ENCODE peak calls at places on chromosome 14, in nine cellular contexts. I is activated T-cell treated with anti-CD3 and anti-CD28 coated beads, Interleukin-2, amount 50 U/mL, for 24 hours; J is HEK293T; T is HTR-8/SVneo; G is COR-L47; L is epithelial cell of esophagus; V is pancreas; N is neuronal stem cell; M is GM23248. E is an unnamed sample.

GRCh38 chr14:97456958-97457357 is 659.8 kb downstream of the VRK1 start:
- DNase-seq in I (peak), J (no peak), T (no peak), G (no peak), L (no peak), V (no peak), N (no peak), M (no peak), E (no peak)

GRCh38 chr14:68794130-68794855 is 1.4 kb upstream of the ZFP36L1 start:
- DNase-seq in I (peak), J (peak), T (peak), G (no peak), L (peak), V (peak), N (no peak), M (peak), E (peak)

GRCh38 chr14:88005050-88005481 is at the start of gene GPR65:
- DNase-seq in I (no peak), J (no peak), T (no peak), G (no peak), L (no peak), V (no peak), N (no peak), M (peak), E (no peak)

GRCh38 chr14:39469094-39469710 is 37.0 kb upstream of the FBXO33 start:
- DNase-seq in I (peak), J (peak), T (no peak), G (no peak), L (no peak), V (no peak), N (no peak), M (no peak), E (no peak)

GRCh38 chr14:102086346-102086971 is 385 bp downstream of the HSP90AA1 start:
- DNase-seq in I (no peak), J (peak), T (no peak), G (peak), L (peak), V (no peak), N (no peak), M (peak), E (peak)

GRCh38 chr14:69798339-69798735 is 1.3 kb upstream of the SLC10A1 start:
- DNase-seq in I (no peak), J (no peak), T (no peak), G (no peak), L (no peak), V (no peak), N (no peak), M (no peak), E (no peak)

GRCh38 chr14:77026166-77026929 is 2.2 kb downstream of the IRF2BPL start:
- DNase-seq in I (no peak), J (no peak), T (no peak), G (no peak), L (peak), V (peak), N (peak), M (peak), E (no peak)

GRCh38 chr14:56199095-56199975 is 81.1 kb downstream of the PELI2 start:
- DNase-seq in I (no peak), J (peak), T (no peak), G (no peak), L (peak), V (no peak), N (no peak), M (peak), E (no peak)

GRCh38 chr14:100425454-100425814 is 102.3 kb downstream of the SLC25A47 start:
- DNase-seq in I (no peak), J (no peak), T (no peak), G (no peak), L (no peak), V (no peak), N (no peak), M (no peak), E (no peak)

GRCh38 chr14:99253890-99254289 is 18.1 kb downstream of the BCL11B start:
- DNase-seq in I (no peak), J (no peak), T (no peak), G (no peak), L (no peak), V (no peak), N (no peak), M (no peak), E (no peak)

GRCh38 chr14:75522919-75523318 is 650 bp downstream of the BATF start:
- DNase-seq in I (no peak), J (no peak), T (no peak), G (no peak), L (no peak), V (no peak), N (no peak), M (no peak), E (no peak)

GRCh38 chr14:59811850-59812249 is 58.7 kb downstream of the RTN1 start:
- DNase-seq in I (no peak), J (no peak), T (no peak), G (no peak), L (no peak), V (no peak), N (peak), M (no peak), E (no peak)

GRCh38 chr14:103625361-103626095 is 3.5 kb upstream of the KLC1 start:
- DNase-seq in I (peak), J (no peak), T (no peak), G (no peak), L (no peak), V (no peak), N (no peak), M (no peak), E (no peak)

GRCh38 chr14:86346818-86347384 is 817.0 kb downstream of the FLRT2 start:
- DNase-seq in I (no peak), J (no peak), T (no peak), G (no peak), L (no peak), V (no peak), N (no peak), M (no peak), E (no peak)

GRCh38 chr14:77593501-77593911 is 22.9 kb downstream of the SPTLC2 start:
- DNase-seq in I (no peak), J (no peak), T (peak), G (no peak), L (peak), V (no peak), N (no peak), M (peak), E (no peak)

GRCh38 chr14:65594153-65594881 is 181.8 kb downstream of the FUT8 start:
- DNase-seq in I (no peak), J (no peak), T (no peak), G (no peak), L (peak), V (peak), N (no peak), M (no peak), E (peak)

GRCh38 chr14:54785111-54785777 is 117.4 kb downstream of the GCH1 start:
- DNase-seq in I (no peak), J (no peak), T (no peak), G (no peak), L (no peak), V (no peak), N (no peak), M (no peak), E (peak)

GRCh38 chr14:64556526-64556925 is 6.8 kb downstream of the PPP1R36 start:
- DNase-seq in I (no peak), J (no peak), T (no peak), G (no peak), L (peak), V (no peak), N (no peak), M (peak), E (no peak)

GRCh38 chr14:96762650-96763049 is 34.5 kb upstream of the VRK1 start:
- DNase-seq in I (peak), J (peak), T (peak), G (peak), L (peak), V (no peak), N (peak), M (peak), E (no peak)

GRCh38 chr14:105340821-105341408 is 26.4 kb downstream of the PACS2 start:
- DNase-seq in I (no peak), J (no peak), T (no peak), G (no peak), L (no peak), V (no peak), N (no peak), M (no peak), E (no peak)

GRCh38 chr14:69713127-69713800 is 53.7 kb upstream of the SRSF5 start:
- DNase-seq in I (no peak), J (no peak), T (no peak), G (peak), L (peak), V (peak), N (peak), M (no peak), E (no peak)

GRCh38 chr14:22113401-22113800 is 439.8 kb upstream of the OR4E1 start:
- DNase-seq in I (no peak), J (no peak), T (no peak), G (no peak), L (no peak), V (no peak), N (no peak), M (no peak), E (no peak)

GRCh38 chr14:81161088-81161487 is 59.7 kb downstream of the GTF2A1 start:
- DNase-seq in I (no peak), J (no peak), T (no peak), G (no peak), L (no peak), V (no peak), N (no peak), M (no peak), E (peak)

GRCh38 chr14:27725482-27725881 is 1041.1 kb upstream of the FOXG1 start:
- DNase-seq in I (no peak), J (no peak), T (no peak), G (no peak), L (no peak), V (no peak), N (no peak), M (no peak), E (no peak)

GRCh38 chr14:96246535-96246839 is 9.5 kb upstream of the BDKRB1 start:
- DNase-seq in I (no peak), J (no peak), T (peak), G (no peak), L (peak), V (no peak), N (no peak), M (peak), E (no peak)

GRCh38 chr14:74917646-74918081 is 5.4 kb downstream of the RPS6KL1 start:
- DNase-seq in I (no peak), J (no peak), T (no peak), G (no peak), L (no peak), V (no peak), N (no peak), M (no peak), E (no peak)

GRCh38 chr14:72753879-72754400 is 140.0 kb downstream of the DPF3 start:
- DNase-seq in I (no peak), J (no peak), T (no peak), G (no peak), L (no peak), V (no peak), N (no peak), M (no peak), E (no peak)

GRCh38 chr14:69997849-69998248 is 118.6 kb downstream of the SMOC1 start:
- DNase-seq in I (no peak), J (peak), T (peak), G (peak), L (peak), V (no peak), N (no peak), M (peak), E (peak)

GRCh38 chr14:35331605-35332516 is 39.7 kb downstream of the PSMA6 start:
- DNase-seq in I (no peak), J (peak), T (no peak), G (no peak), L (peak), V (peak), N (no peak), M (peak), E (peak)

GRCh38 chr14:95489163-95489887 is 27.1 kb downstream of the SYNE3 start:
- DNase-seq in I (no peak), J (no peak), T (no peak), G (no peak), L (no peak), V (no peak), N (no peak), M (no peak), E (peak)

GRCh38 chr14:59529189-59529588 is 44.9 kb downstream of the JKAMP start:
- DNase-seq in I (no peak), J (no peak), T (no peak), G (no peak), L (no peak), V (no peak), N (no peak), M (no peak), E (no peak)

GRCh38 chr14:91580886-91581615 is 70.9 kb upstream of the PPP4R3A start:
- DNase-seq in I (no peak), J (no peak), T (no peak), G (no peak), L (no peak), V (no peak), N (no peak), M (peak), E (no peak)

GRCh38 chr14:21529515-21529914 is 3.4 kb upstream of the SALL2 start:
- DNase-seq in I (no peak), J (no peak), T (no peak), G (no peak), L (no peak), V (no peak), N (no peak), M (no peak), E (no peak)

GRCh38 chr14:49593016-49593415 is 5.7 kb upstream of the LRR1 start:
- DNase-seq in I (no peak), J (no peak), T (no peak), G (no peak), L (peak), V (no peak), N (no peak), M (no peak), E (no peak)

GRCh38 chr14:85527006-85527405 is 2.9 kb upstream of the FLRT2 start:
- DNase-seq in I (no peak), J (no peak), T (peak), G (no peak), L (peak), V (no peak), N (no peak), M (peak), E (no peak)

GRCh38 chr14:61774861-61775260 is 12.6 kb downstream of the SNAPC1 start:
- DNase-seq in I (no peak), J (no peak), T (no peak), G (no peak), L (no peak), V (no peak), N (no peak), M (no peak), E (no peak)